ENCODE peak calls at places on chromosomes 3 and 15, in seven cellular contexts. N is fibroblast of mammary gland, J is pancreas, G is HEK293T, V is NCI-H1436, A is mesothelial cell of epicardium, U is A549. Z is an unnamed sample.

GRCh38 chr3:11582123-11582968 is 61.4 kb downstream of the VGLL4 start:
- DNase-seq in N (peak; percentile 88), V (no peak), U (no peak), J (peak; percentile 52), A (peak; percentile 67), G (peak; percentile 61), Z (peak; percentile 52)

GRCh38 chr3:52432631-52433030 is 12.3 kb downstream of the SEMA3G start:
- DNase-seq in V (no peak), G (no peak), N (no peak), J (no peak), A (no peak), U (no peak), Z (no peak)

GRCh38 chr3:122843604-122844003 is 48.7 kb downstream of the SLC49A4 start:
- DNase-seq in N (no peak), G (no peak), U (no peak), V (no peak), A (no peak), J (no peak), Z (no peak)

GRCh38 chr3:111596328-111596727 is 1.2 kb upstream of the ZBED2 start:
- DNase-seq in J (no peak), V (no peak), U (no peak), A (no peak), G (no peak), N (no peak), Z (no peak)

GRCh38 chr15:40334941-40335795 is 5.6 kb downstream of the CCDC9B start:
- DNase-seq in N (no peak), G (no peak), A (no peak), U (no peak), V (no peak), J (no peak), Z (no peak)

GRCh38 chr3:177263615-177264365 is 66.5 kb upstream of the TBL1XR1 start:
- DNase-seq in G (no peak), A (no peak), N (peak; percentile 20), J (no peak), U (no peak), V (no peak), Z (no peak)

GRCh38 chr15:44102675-44103254 is 92.3 kb downstream of the FRMD5 start:
- DNase-seq in V (no peak), J (no peak), U (peak; percentile 71), A (no peak), N (peak; percentile 100), G (no peak), Z (peak; percentile 99)

GRCh38 chr15:101494251-101494796 is 4.8 kb upstream of the PCSK6 start:
- DNase-seq in U (no peak), V (no peak), N (no peak), J (no peak), G (no peak), A (no peak), Z (no peak)

GRCh38 chr3:39106281-39107055 is 959 bp downstream of the GORASP1 start:
- DNase-seq in A (peak; percentile 45), J (no peak), U (no peak), N (peak; percentile 45), V (no peak), G (no peak), Z (peak; percentile 22)

GRCh38 chr15:38600241-38600640 is 35.6 kb upstream of the RASGRP1 start:
- DNase-seq in N (no peak), U (no peak), G (no peak), A (no peak), J (no peak), V (no peak), Z (no peak)

GRCh38 chr3:51977449-51978142 is 2.7 kb downstream of the ABHD14A start:
- DNase-seq in N (no peak), J (no peak), G (no peak), U (no peak), A (no peak), V (no peak), Z (no peak)

GRCh38 chr15:90871097-90871715 is 2.8 kb downstream of the FURIN start:
- DNase-seq in J (peak; percentile 60), G (peak; percentile 54), V (no peak), N (no peak), A (peak; percentile 66), U (peak; percentile 50), Z (no peak)

GRCh38 chr3:72214065-72215048 is 429.4 kb upstream of the PROK2 start:
- DNase-seq in A (no peak), U (no peak), V (no peak), G (no peak), J (no peak), N (no peak), Z (no peak)

GRCh38 chr15:69756440-69756839 is 303.8 kb downstream of the RPLP1 start:
- DNase-seq in G (no peak), V (no peak), U (no peak), N (no peak), A (no peak), J (no peak), Z (no peak)

GRCh38 chr15:90219421-90220141 is 14.2 kb downstream of the CIB1 start:
- DNase-seq in J (peak; percentile 61), U (no peak), G (peak; percentile 81), V (peak; percentile 24), A (peak; percentile 61), N (no peak), Z (no peak)

GRCh38 chr3:187165144-187165543 is 25.8 kb upstream of the RPL39L start:
- DNase-seq in G (peak; percentile 51), U (peak; percentile 53), V (peak; percentile 93), A (no peak), J (no peak), N (peak; percentile 62), Z (peak; percentile 56)

GRCh38 chr15:84734794-84735479 is 13.5 kb upstream of the ZNF592 start:
- DNase-seq in N (no peak), V (peak; percentile 66), A (peak; percentile 53), G (peak; percentile 50), J (peak; percentile 44), U (peak; percentile 93), Z (no peak)

GRCh38 chr3:194521514-194522260 is 34.9 kb upstream of the ATP13A3 start:
- DNase-seq in N (peak; percentile 96), G (no peak), V (no peak), A (no peak), J (no peak), U (no peak), Z (peak; percentile 58)